ENCODE peak calls at places on chromosomes 11 and 22, in nine cellular contexts. V is memory B cell; G is occipital lobe; T is activated T-helper 1 cell treated with anti-CD3 and anti-CD28 coated beads, Interleukin-12 subunit alpha, Interleukin-12 subunit beta, Interleukin-2, Interleukin-4 antibody, amounts not matched to agents 30 ng/mL and 10 ng/mL and 1 ng/mL, durations not matched to agents 14 hours and 24 hours and 36 hours; H is ureter; Q is GM18507; M is stimulated activated CD4-positive, alpha-beta T cell treated with anti-CD3 and anti-CD28 coated beads, Interleukin-2, amount 100 ng/mL, for 48 hours; A is activated CD4-positive, alpha-beta T cell treated with anti-CD3 and anti-CD28 coated beads, Interleukin-2, amount 50 U/mL, for 1 hour; Y is NCI-H1417. N is an unnamed sample.
A peak's percentile ranks its signal among the peaks of the same experiment; 100 is the strongest.

GRCh38 chr11:2306971-2307732 is 5.3 kb downstream of the TSPAN32 start:
- DNase-seq in Q (no peak), A (no peak), G (no peak), H (no peak), V (no peak), M (no peak), Y (no peak), T (no peak), N (no peak)

GRCh38 chr22:45550416-45550815 is 47.7 kb downstream of the FBLN1 start:
- DNase-seq in Q (no peak), V (no peak), T (no peak), A (no peak), Y (no peak), G (no peak), H (no peak), M (no peak), N (no peak)

GRCh38 chr22:48254311-48254873 is 1491.9 kb downstream of the TBC1D22A start:
- DNase-seq in Q (no peak), Y (peak; percentile 23), M (no peak), V (no peak), G (no peak), H (no peak), A (no peak), T (no peak), N (peak; percentile 78)

GRCh38 chr11:69553416-69554357 is 72.2 kb downstream of the LINC01488 start:
- DNase-seq in Y (no peak), H (no peak), G (no peak), M (no peak), A (no peak), T (no peak), V (no peak), Q (no peak), N (no peak)

GRCh38 chr22:23137905-23138520 is 3.8 kb downstream of the RSPH14 start:
- DNase-seq in T (peak; percentile 49), A (peak; percentile 28), Y (no peak), V (peak; percentile 44), H (no peak), G (no peak), M (no peak), Q (peak; percentile 45), N (no peak)

GRCh38 chr22:19772673-19773469 is 12.3 kb downstream of the TBX1 start:
- DNase-seq in H (no peak), Q (no peak), M (no peak), Y (no peak), T (no peak), V (peak; percentile 36), G (no peak), A (no peak), N (no peak)

GRCh38 chr22:17258015-17258827 is 39.0 kb upstream of the ADA2 start:
- DNase-seq in V (peak; percentile 29), T (peak; percentile 68), Y (peak; percentile 68), A (peak; percentile 24), G (no peak), H (peak; percentile 83), Q (peak; percentile 74), M (peak; percentile 45), N (peak; percentile 75)

GRCh38 chr11:12755510-12755909 is 81.3 kb downstream of the TEAD1 start:
- DNase-seq in Y (no peak), T (no peak), A (no peak), M (no peak), G (no peak), Q (no peak), V (no peak), H (no peak), N (no peak)

GRCh38 chr22:40803292-40803691 is 15.9 kb downstream of the SLC25A17 start:
- DNase-seq in Y (no peak), A (no peak), G (no peak), Q (no peak), H (no peak), M (no peak), V (no peak), T (no peak), N (no peak)

GRCh38 chr22:19871023-19871844 is 16.6 kb upstream of the GNB1L start:
- DNase-seq in H (peak; percentile 31), Q (no peak), A (no peak), V (no peak), Y (no peak), M (no peak), T (no peak), G (no peak), N (no peak)